ENCODE peak calls at places on chromosome 14, in four cellular contexts. One of them, this sample, is unnamed.

GRCh38 chr14:29558516-29558915 is 369.1 kb downstream of the PRKD1 start:
- DNase-seq in HCT116: no peak
- DNase-seq in HepG2: no peak
- DNase-seq in K562: no peak
- DNase-seq in this sample: no peak

GRCh38 chr14:90301122-90301521 is 30.6 kb downstream of the NRDE2 start:
- DNase-seq in HCT116: no peak
- DNase-seq in HepG2: no peak
- DNase-seq in K562: no peak
- DNase-seq in this sample: no peak

GRCh38 chr14:68977137-68977740 is 1.9 kb downstream of the ACTN1 start:
- DNase-seq in K562: no peak
- DNase-seq in HepG2: peak
- DNase-seq in HCT116: no peak
- DNase-seq in this sample: no peak

GRCh38 chr14:85533821-85534271 is 3.9 kb downstream of the FLRT2 start:
- DNase-seq in K562: no peak
- DNase-seq in HCT116: no peak
- DNase-seq in HepG2: no peak
- DNase-seq in this sample: no peak

GRCh38 chr14:68937790-68938514 is 41.1 kb downstream of the ACTN1 start:
- DNase-seq in HepG2: no peak
- DNase-seq in HCT116: no peak
- DNase-seq in K562: no peak
- DNase-seq in this sample: no peak

GRCh38 chr14:104423715-104424405 is 155.7 kb upstream of the C14orf180 start:
- DNase-seq in HCT116: no peak
- DNase-seq in K562: no peak
- DNase-seq in HepG2: no peak
- DNase-seq in this sample: no peak

GRCh38 chr14:98183556-98183955 is 1088.4 kb downstream of the BCL11B start:
- DNase-seq in HepG2: no peak
- DNase-seq in HCT116: no peak
- DNase-seq in K562: no peak
- DNase-seq in this sample: no peak

GRCh38 chr14:72401632-72402428 is 469.6 kb downstream of the RGS6 start:
- DNase-seq in HepG2: no peak
- DNase-seq in HCT116: no peak
- DNase-seq in K562: no peak
- DNase-seq in this sample: no peak

GRCh38 chr14:26730929-26731618 is 133.2 kb upstream of the NOVA1 start:
- DNase-seq in HCT116: no peak
- DNase-seq in HepG2: no peak
- DNase-seq in K562: peak
- DNase-seq in this sample: peak

GRCh38 chr14:89131004-89131750 is 285.9 kb downstream of the FOXN3 start:
- DNase-seq in K562: no peak
- DNase-seq in HCT116: no peak
- DNase-seq in HepG2: no peak
- DNase-seq in this sample: no peak

GRCh38 chr14:60721331-60722162 is 2.6 kb downstream of the SIX4 start:
- DNase-seq in HCT116: peak
- DNase-seq in HepG2: peak
- DNase-seq in K562: no peak
- DNase-seq in this sample: no peak

GRCh38 chr14:21104448-21105060 is 3.7 kb downstream of the TMEM253 start:
- DNase-seq in HepG2: no peak
- DNase-seq in K562: peak
- DNase-seq in HCT116: peak
- DNase-seq in this sample: no peak

GRCh38 chr14:92400579-92401444 is 77.8 kb downstream of the SLC24A4 start:
- DNase-seq in HCT116: no peak
- DNase-seq in HepG2: no peak
- DNase-seq in K562: no peak
- DNase-seq in this sample: no peak

GRCh38 chr14:77208979-77209318 is 27.4 kb downstream of the TMEM63C start:
- DNase-seq in K562: no peak
- DNase-seq in HCT116: no peak
- DNase-seq in HepG2: no peak
- DNase-seq in this sample: no peak

GRCh38 chr14:90519262-90519920 is 122.6 kb downstream of the CALM1 start:
- DNase-seq in HCT116: no peak
- DNase-seq in HepG2: no peak
- DNase-seq in K562: no peak
- DNase-seq in this sample: no peak

GRCh38 chr14:104345316-104346111 is 207.1 kb downstream of the KIF26A start:
- DNase-seq in K562: no peak
- DNase-seq in HCT116: no peak
- DNase-seq in HepG2: no peak
- DNase-seq in this sample: no peak

GRCh38 chr14:98598576-98598975 is 673.4 kb downstream of the BCL11B start:
- DNase-seq in HepG2: no peak
- DNase-seq in HCT116: no peak
- DNase-seq in K562: no peak
- DNase-seq in this sample: no peak

GRCh38 chr14:69891422-69891821 is 12.2 kb downstream of the SMOC1 start:
- DNase-seq in HepG2: no peak
- DNase-seq in K562: no peak
- DNase-seq in HCT116: no peak
- DNase-seq in this sample: no peak

GRCh38 chr14:99649219-99649618 is 4.3 kb downstream of the HHIPL1 start:
- DNase-seq in HepG2: no peak
- DNase-seq in K562: no peak
- DNase-seq in HCT116: no peak
- DNase-seq in this sample: no peak

GRCh38 chr14:99522934-99523660 is 41.9 kb downstream of the CCNK start:
- DNase-seq in HCT116: no peak
- DNase-seq in HepG2: no peak
- DNase-seq in K562: no peak
- DNase-seq in this sample: peak

DNA sequence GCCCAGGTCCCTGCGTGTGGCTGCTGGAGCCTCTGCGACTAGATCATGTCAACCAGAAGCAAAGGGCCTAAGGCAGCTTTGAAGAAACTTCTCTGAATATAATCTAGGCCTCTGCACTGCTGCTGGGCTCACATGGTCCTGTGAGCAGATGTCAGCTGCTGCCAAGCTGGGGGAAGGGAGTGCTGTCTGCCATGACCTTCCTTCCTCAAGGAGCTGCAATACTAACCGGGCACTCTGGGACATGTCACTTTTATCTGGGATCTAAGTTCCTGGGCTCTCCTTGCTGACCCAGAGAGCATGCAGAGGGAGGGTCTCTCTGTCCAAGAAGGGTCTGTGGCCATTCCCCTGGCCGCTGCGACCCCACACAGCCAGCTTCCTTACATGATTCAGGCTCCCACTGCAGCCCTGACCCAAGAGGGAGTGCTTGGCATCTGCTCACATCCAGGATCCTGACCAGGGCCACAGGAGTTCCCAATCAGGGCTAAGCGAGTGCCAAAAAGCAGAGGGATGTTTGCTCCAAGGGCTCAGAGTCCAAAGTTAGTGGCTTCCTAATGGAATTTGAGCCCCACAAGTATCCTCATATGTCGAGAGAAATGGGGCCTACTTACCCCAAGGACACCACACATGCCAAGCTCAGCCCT is 74.0 kb downstream of the PLEKHG3 start:
- DNase-seq in HCT116: no peak
- DNase-seq in K562: no peak
- DNase-seq in HepG2: no peak
- DNase-seq in this sample: no peak
- TF ChIP-seq ZNF274 in HCT116: no peak
- TF ChIP-seq ZNF274 in K562: no peak
- TF ChIP-seq ZNF274 in HepG2: no peak
- TF ChIP-seq ZNF274 in this sample: no peak

DNA sequence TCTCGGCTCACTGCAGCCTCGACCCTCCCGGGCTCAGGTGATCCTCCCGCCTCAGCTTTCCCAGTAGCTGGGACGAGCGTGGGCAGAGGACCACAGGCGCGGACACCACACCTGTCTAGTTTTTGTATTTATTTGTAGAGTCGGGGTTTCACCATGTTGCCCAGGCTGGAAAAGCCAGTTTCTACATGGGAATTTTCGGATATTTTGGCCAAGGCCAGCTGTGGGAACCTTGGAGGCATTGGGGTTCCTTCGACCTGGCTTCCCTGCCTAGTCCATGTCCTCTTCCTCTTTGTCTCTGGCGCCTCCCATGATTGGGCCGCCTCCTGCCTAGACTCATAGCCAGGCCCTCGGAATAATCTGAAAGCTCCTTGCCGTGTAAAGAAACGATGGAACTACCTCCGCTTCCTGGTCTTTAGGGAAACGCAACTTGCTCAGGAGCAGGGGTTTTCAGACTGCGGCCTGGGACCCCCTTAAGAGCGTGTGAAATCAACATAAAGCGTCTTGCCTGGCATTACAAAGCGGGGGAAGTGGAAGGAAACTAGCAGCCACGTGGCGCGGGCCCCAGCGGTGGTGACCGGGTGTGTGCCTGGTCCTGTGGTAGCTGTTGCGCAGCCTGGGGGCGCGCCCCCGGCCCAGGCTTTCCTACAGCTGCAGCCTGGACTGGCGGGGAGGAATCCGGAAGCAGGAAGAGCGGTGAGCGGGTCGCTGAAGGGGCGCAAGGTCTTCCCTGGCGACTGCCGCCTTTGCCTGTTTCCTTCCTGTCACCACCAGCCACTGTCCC is 1.4 kb upstream of the HSP90AA1 start:
- DNase-seq in HepG2: no peak
- DNase-seq in HCT116: no peak
- DNase-seq in K562: peak
- DNase-seq in this sample: no peak
- TF ChIP-seq YY1 in HepG2: no peak
- TF ChIP-seq YY1 in HCT116: no peak
- TF ChIP-seq YY1 in K562: no peak
- TF ChIP-seq YY1 in this sample: no peak

GRCh38 chr14:45680531-45680930 is 427.5 kb upstream of the MIS18BP1 start:
- DNase-seq in HepG2: no peak
- DNase-seq in K562: no peak
- DNase-seq in HCT116: no peak
- DNase-seq in this sample: no peak
- H3K9ac ChIP-seq in HepG2: no peak
- H3K9ac ChIP-seq in K562: no peak
- H3K9ac ChIP-seq in HCT116: no peak
- H3K9ac ChIP-seq in this sample: no peak

GRCh38 chr14:55540847-55541773 is 38.9 kb upstream of the KTN1 start:
- DNase-seq in HCT116: no peak
- DNase-seq in K562: no peak
- DNase-seq in HepG2: no peak
- DNase-seq in this sample: no peak
- TF ChIP-seq ZNF274 in HCT116: no peak
- TF ChIP-seq ZNF274 in K562: no peak
- TF ChIP-seq ZNF274 in HepG2: no peak
- TF ChIP-seq ZNF274 in this sample: no peak

GRCh38 chr14:102215522-102216250 is 76.0 kb downstream of the WDR20 start:
- DNase-seq in HepG2: no peak
- DNase-seq in K562: no peak
- DNase-seq in HCT116: no peak
- DNase-seq in this sample: no peak

GRCh38 chr14:102213984-102214658 is 74.4 kb downstream of the WDR20 start:
- DNase-seq in K562: no peak
- DNase-seq in HepG2: no peak
- DNase-seq in HCT116: no peak
- DNase-seq in this sample: no peak

GRCh38 chr14:102212845-102213244 is 73.1 kb downstream of the WDR20 start:
- DNase-seq in HepG2: no peak
- DNase-seq in HCT116: no peak
- DNase-seq in K562: no peak
- DNase-seq in this sample: no peak

GRCh38 chr14:102213470-102213869 is 73.8 kb downstream of the WDR20 start:
- DNase-seq in HepG2: no peak
- DNase-seq in HCT116: no peak
- DNase-seq in K562: no peak
- DNase-seq in this sample: no peak

DNA sequence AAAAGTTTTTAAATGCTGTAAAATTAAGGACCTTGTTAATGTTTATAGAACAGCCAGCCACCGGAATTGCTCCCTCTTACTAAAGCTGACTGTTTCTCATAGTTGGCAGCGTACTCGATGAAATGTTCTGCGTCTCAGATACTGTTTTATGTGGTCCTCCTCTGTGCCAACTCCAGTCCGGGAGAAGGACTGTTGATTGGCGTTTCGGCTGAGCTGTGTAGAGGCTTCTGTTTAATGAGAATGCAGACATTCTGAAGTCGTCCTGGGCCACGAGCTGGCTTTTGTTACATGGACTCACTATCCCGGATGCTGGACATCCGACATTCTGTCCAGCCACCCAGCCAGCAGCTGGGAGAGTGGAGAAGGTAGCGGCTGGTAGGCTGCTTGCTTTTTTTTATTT is 75.4 kb downstream of the WDR20 start:
- DNase-seq in HepG2: no peak
- DNase-seq in HCT116: no peak
- DNase-seq in K562: no peak
- DNase-seq in this sample: no peak
- TF ChIP-seq YY1 in HepG2: no peak
- TF ChIP-seq YY1 in HCT116: no peak
- TF ChIP-seq YY1 in K562: no peak
- TF ChIP-seq YY1 in this sample: no peak

DNA sequence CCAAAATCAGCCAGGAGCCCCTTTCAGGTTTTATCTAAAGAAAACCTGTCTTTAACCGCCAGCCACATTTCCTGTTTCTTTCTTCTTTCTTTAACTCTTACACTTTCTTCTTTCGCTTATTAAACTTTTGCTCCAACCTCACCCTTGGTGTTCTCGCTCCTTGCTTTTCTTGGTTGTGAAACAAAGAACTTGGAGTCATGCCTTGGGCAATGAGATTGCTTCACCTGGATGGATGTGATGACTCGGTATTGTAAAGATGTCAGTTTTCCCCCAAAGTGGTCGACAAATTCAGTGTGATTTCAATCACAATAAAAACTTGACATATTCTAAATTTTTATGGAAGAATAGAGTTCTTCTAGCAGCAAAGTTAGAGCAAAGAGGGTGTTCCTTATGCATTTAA is 16.2 kb upstream of the TCL1A start:
- DNase-seq in HepG2: no peak
- DNase-seq in HCT116: no peak
- DNase-seq in K562: no peak
- DNase-seq in this sample: no peak
- H3K9ac ChIP-seq in HepG2: no peak
- H3K9ac ChIP-seq in HCT116: no peak
- H3K9ac ChIP-seq in K562: no peak
- H3K9ac ChIP-seq in this sample: no peak

GRCh38 chr14:103138483-103139370 is 15.5 kb downstream of the TNFAIP2 start:
- DNase-seq in HepG2: no peak
- DNase-seq in HCT116: no peak
- DNase-seq in K562: no peak
- DNase-seq in this sample: no peak
- TF ChIP-seq ZNF274 in HepG2: no peak
- TF ChIP-seq ZNF274 in HCT116: no peak
- TF ChIP-seq ZNF274 in K562: no peak
- TF ChIP-seq ZNF274 in this sample: no peak

DNA sequence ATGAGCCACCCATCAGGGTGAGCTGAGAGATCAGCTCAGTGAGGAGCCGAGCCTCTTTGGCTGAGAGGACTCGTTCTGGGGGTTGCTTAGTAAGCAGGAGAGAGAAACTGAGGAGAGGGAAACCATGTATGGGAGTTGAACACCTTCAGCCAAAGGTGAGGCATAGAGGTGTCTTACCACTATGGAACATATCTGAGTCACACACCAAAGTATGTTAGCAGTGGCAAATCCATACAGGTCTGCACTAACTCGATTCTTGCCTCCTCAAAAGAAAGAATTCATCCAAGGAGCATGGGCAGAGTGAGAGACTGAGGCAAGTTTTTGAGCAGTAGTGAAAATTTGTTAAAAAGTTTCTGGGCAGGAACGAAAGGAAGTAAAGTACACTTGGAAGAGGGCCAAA is 46.7 kb upstream of the RNU6-8 start:
- DNase-seq in HCT116: no peak
- DNase-seq in HepG2: no peak
- DNase-seq in K562: no peak
- DNase-seq in this sample: no peak
- TF ChIP-seq YY1 in HCT116: no peak
- TF ChIP-seq YY1 in HepG2: no peak
- TF ChIP-seq YY1 in K562: no peak
- TF ChIP-seq YY1 in this sample: no peak